ENCODE peak calls at places on chromosome 10, in nine cellular contexts. C is activated CD8-positive, alpha-beta memory T cell treated with anti-CD3 and anti-CD28 coated beads, Interleukin-2, amount 50 U/mL, for 4 hours; N is activated CD4-positive, alpha-beta T cell treated with anti-CD3 and anti-CD28 coated beads, Interleukin-2, amount 10 ng/mL, durations not matched to agents 7 days and 5 days; E is GM23338; K is GM04504; Z is ecto neural progenitor cell; Q is OCI-LY7; O is choroid plexus epithelial cell; U is naive thymus-derived CD8-positive, alpha-beta T cell. I is an unnamed sample.

GRCh38 chr10:26700884-26701630 is 3.6 kb downstream of the PDSS1 start:
- DNase-seq in C (no peak), N (no peak), E (no peak), K (no peak), Z (no peak), Q (no peak), O (no peak), U (no peak), I (no peak)

GRCh38 chr10:106169241-106169640 is 995.3 kb downstream of the SORCS1 start:
- DNase-seq in C (no peak), N (no peak), E (no peak), K (no peak), Z (no peak), Q (no peak), O (no peak), U (no peak), I (no peak)

GRCh38 chr10:75408512-75408881 is 6.9 kb upstream of the ZNF503 start:
- DNase-seq in C (no peak), N (no peak), E (no peak), K (no peak), Z (no peak), Q (no peak), O (no peak), U (no peak), I (no peak)

GRCh38 chr10:112282086-112282485 is 1.1 kb upstream of the TECTB start:
- DNase-seq in C (no peak), N (no peak), E (no peak), K (no peak), Z (no peak), Q (no peak), O (peak; percentile 39), U (no peak), I (no peak)

GRCh38 chr10:35640951-35641429 is 1.1 kb downstream of the FZD8 start:
- DNase-seq in C (peak; percentile 21), N (peak; percentile 52), E (peak; percentile 83), K (no peak), Z (peak; percentile 83), Q (peak; percentile 83), O (peak; percentile 94), U (peak; percentile 62), I (peak; percentile 78)

GRCh38 chr10:110218627-110219026 is 11.2 kb downstream of the MXI1 start:
- DNase-seq in C (no peak), N (no peak), E (no peak), K (no peak), Z (no peak), Q (no peak), O (no peak), U (no peak), I (peak; percentile 57)

GRCh38 chr10:45420453-45421192 is 46.6 kb downstream of the ALOX5 start:
- DNase-seq in C (peak; percentile 46), N (peak; percentile 65), E (no peak), K (peak; percentile 8), Z (no peak), Q (peak; percentile 72), O (peak; percentile 54), U (peak; percentile 72), I (peak; percentile 79)

GRCh38 chr10:103560886-103561285 is 67.4 kb downstream of the NEURL1 start:
- DNase-seq in C (no peak), N (no peak), E (no peak), K (no peak), Z (no peak), Q (no peak), O (no peak), U (no peak), I (no peak)

GRCh38 chr10:77921395-77921794 is 5.2 kb downstream of the DLG5 start:
- DNase-seq in C (no peak), N (no peak), E (no peak), K (no peak), Z (no peak), Q (no peak), O (no peak), U (no peak), I (no peak)

GRCh38 chr10:17676919-17677318 is 33.0 kb downstream of the STAM start:
- DNase-seq in C (no peak), N (no peak), E (no peak), K (no peak), Z (no peak), Q (no peak), O (no peak), U (no peak), I (no peak)

GRCh38 chr10:97518601-97519043 is 19.9 kb downstream of the UBTD1 start:
- DNase-seq in C (no peak), N (no peak), E (no peak), K (no peak), Z (no peak), Q (no peak), O (peak; percentile 51), U (no peak), I (no peak)

GRCh38 chr10:34834274-34834673 is 19.2 kb upstream of the PARD3 start:
- DNase-seq in C (no peak), N (no peak), E (no peak), K (no peak), Z (no peak), Q (no peak), O (no peak), U (no peak), I (no peak)

GRCh38 chr10:29033311-29033940 is 255.4 kb upstream of the LYZL1 start:
- DNase-seq in C (no peak), N (no peak), E (no peak), K (no peak), Z (no peak), Q (no peak), O (no peak), U (no peak), I (no peak)

GRCh38 chr10:77168161-77168560 is 469.4 kb downstream of the KCNMA1 start:
- DNase-seq in C (no peak), N (no peak), E (no peak), K (no peak), Z (no peak), Q (no peak), O (no peak), U (no peak), I (no peak)

GRCh38 chr10:119211176-119211575 is 3.8 kb downstream of the GRK5 start:
- DNase-seq in C (no peak), N (no peak), E (no peak), K (no peak), Z (no peak), Q (no peak), O (peak; percentile 87), U (no peak), I (no peak)

GRCh38 chr10:69991151-69991550 is 61.5 kb upstream of the MACROH2A2 start:
- DNase-seq in C (no peak), N (no peak), E (no peak), K (no peak), Z (no peak), Q (no peak), O (no peak), U (no peak), I (no peak)

GRCh38 chr10:52146766-52147165 is 167.3 kb upstream of the DKK1 start:
- DNase-seq in C (no peak), N (no peak), E (no peak), K (peak; percentile 12), Z (no peak), Q (no peak), O (peak; percentile 8), U (no peak), I (no peak)